ENCODE peak calls at places on chromosome 11, in seven cellular contexts. Y, U, T, S, P, J and F are unnamed samples.

GRCh38 chr11:7533199-7534029 is 19.6 kb downstream of the PPFIBP2 start:
- DNase-seq in S (no peak), U (no peak), Y (no peak), J (no peak), T (no peak), P (no peak), F (no peak)

GRCh38 chr11:108967571-108967970 is 302.7 kb downstream of the DDX10 start:
- DNase-seq in P (no peak), T (peak), U (peak), S (peak), Y (no peak), J (no peak), F (no peak)

GRCh38 chr11:132077416-132077815 is 707.0 kb downstream of the NTM start:
- DNase-seq in T (no peak), U (no peak), J (no peak), Y (no peak), P (no peak), S (no peak), F (no peak)

GRCh38 chr11:11028017-11028692 is 170.3 kb upstream of the ZBED5 start:
- DNase-seq in J (peak), P (peak), T (peak), S (peak), Y (peak), U (peak), F (peak)

GRCh38 chr11:47259178-47259977 is 1.6 kb downstream of the NR1H3 start:
- DNase-seq in Y (no peak), S (no peak), J (peak), P (no peak), T (no peak), U (no peak), F (peak)

GRCh38 chr11:86743223-86744118 is 56.9 kb upstream of the PRSS23 start:
- DNase-seq in J (peak), U (no peak), Y (peak), T (peak), P (peak), S (no peak), F (peak)

GRCh38 chr11:86162257-86162656 is 82.3 kb upstream of the EED start:
- DNase-seq in J (peak), T (peak), Y (no peak), U (no peak), S (no peak), P (peak), F (no peak)

GRCh38 chr11:122293298-122294023 is 177.4 kb upstream of the BLID start:
- DNase-seq in U (no peak), J (peak), T (no peak), S (no peak), P (peak), Y (no peak), F (no peak)

GRCh38 chr11:119236490-119236889 is 30.4 kb downstream of the CBL start:
- DNase-seq in S (no peak), P (no peak), U (no peak), T (no peak), J (peak), Y (no peak), F (no peak)

GRCh38 chr11:125626381-125626950 is 1.5 kb downstream of the CHEK1 start:
- DNase-seq in S (peak), Y (no peak), T (no peak), P (no peak), J (no peak), U (no peak), F (no peak)